ENCODE peak calls at places on chromosomes 16 and 17, in ten cellular contexts. O, W, H, V, Y, A, C, L, I and K are unnamed samples.

GRCh38 chr17:65362826-65363225 is 198.6 kb downstream of the AXIN2 start:
- DNase-seq in A (no peak), L (no peak), O (no peak), W (no peak), V (no peak), Y (peak; percentile 11), C (no peak), H (no peak), I (no peak), K (no peak)

GRCh38 chr17:77756028-77756427 is 202.5 kb upstream of the TNRC6C start:
- DNase-seq in L (no peak), V (no peak), H (no peak), O (no peak), C (no peak), A (no peak), I (no peak), W (no peak), Y (no peak), K (no peak)

GRCh38 chr17:40730974-40731373 is 24.2 kb downstream of the KRT25 start:
- DNase-seq in Y (no peak), C (no peak), W (no peak), H (no peak), L (no peak), O (no peak), I (no peak), A (no peak), V (no peak), K (no peak)

GRCh38 chr16:70770968-70771552 is 29.9 kb downstream of the VAC14 start:
- DNase-seq in C (peak; percentile 58), O (no peak), A (no peak), H (peak; percentile 47), L (no peak), Y (peak; percentile 39), I (peak; percentile 93), V (peak; percentile 81), W (peak; percentile 30), K (peak; percentile 13)

GRCh38 chr16:82034981-82035612 is at the start of gene HSD17B2:
- DNase-seq in H (no peak), L (no peak), Y (peak; percentile 53), O (no peak), C (no peak), A (peak; percentile 79), V (no peak), W (no peak), I (no peak), K (no peak)

GRCh38 chr16:63577891-63578290 is 1541.7 kb upstream of the CDH8 start:
- DNase-seq in V (no peak), C (no peak), Y (no peak), L (no peak), H (no peak), A (no peak), O (no peak), W (no peak), I (no peak), K (no peak)

GRCh38 chr16:79602615-79603014 is 2.1 kb upstream of the MAF start:
- DNase-seq in W (no peak), H (no peak), V (no peak), A (no peak), O (no peak), I (no peak), C (no peak), Y (no peak), L (no peak), K (no peak)

GRCh38 chr16:58264961-58265479 is 29.8 kb downstream of the PRSS54 start:
- DNase-seq in I (no peak), O (no peak), L (peak; percentile 44), A (no peak), Y (peak; percentile 76), H (no peak), C (peak; percentile 70), W (no peak), V (peak; percentile 69), K (no peak)

GRCh38 chr17:45092932-45093430 is 31.9 kb downstream of the NMT1 start:
- DNase-seq in V (no peak), C (peak; percentile 99), Y (peak; percentile 100), H (no peak), L (peak; percentile 94), I (peak; percentile 95), O (peak; percentile 54), W (no peak), A (peak; percentile 70), K (peak; percentile 98)

GRCh38 chr16:53817812-53818211 is 113.9 kb downstream of the FTO start:
- DNase-seq in V (no peak), H (no peak), Y (peak; percentile 68), L (no peak), I (no peak), W (no peak), A (no peak), O (no peak), C (peak; percentile 73), K (no peak)

GRCh38 chr16:19213885-19214284 is 45.8 kb downstream of the SYT17 start:
- DNase-seq in L (no peak), W (no peak), V (no peak), O (no peak), H (no peak), A (no peak), I (no peak), Y (no peak), C (no peak), K (no peak)

GRCh38 chr17:75691371-75692290 is 24.5 kb downstream of the SAP30BP start:
- DNase-seq in W (no peak), V (no peak), H (no peak), L (no peak), Y (peak; percentile 94), I (no peak), C (no peak), A (no peak), O (peak; percentile 45), K (peak; percentile 62)

GRCh38 chr16:49590166-49590871 is 216.7 kb downstream of the C16orf78 start:
- DNase-seq in I (peak; percentile 76), Y (no peak), C (no peak), L (no peak), O (no peak), W (no peak), A (no peak), H (no peak), V (no peak), K (no peak)

GRCh38 chr16:53042235-53042645 is 10.5 kb downstream of the CHD9NB start:
- DNase-seq in C (no peak), A (no peak), W (no peak), V (no peak), O (no peak), L (no peak), Y (no peak), H (no peak), I (no peak), K (no peak)

GRCh38 chr17:77304051-77304745 is 163.4 kb downstream of the SEC14L1 start:
- DNase-seq in A (no peak), C (no peak), L (no peak), O (no peak), W (no peak), Y (peak; percentile 33), I (no peak), V (no peak), H (no peak), K (no peak)